ENCODE peak calls at places on chromosomes 6 and 20, in eight cellular contexts. One of them, this sample, is unnamed.

GRCh38 chr6:16333580-16333979 is 95.2 kb downstream of the GMPR start:
- DNase-seq in brain microvascular endothelial cell: no peak
- DNase-seq in AG09309: no peak
- DNase-seq in GM06990: no peak
- DNase-seq in AG10803: peak; percentile 84
- DNase-seq in body of pancreas: no peak
- DNase-seq in A673: no peak
- DNase-seq in uterus: no peak
- DNase-seq in this sample: peak; percentile 69

GRCh38 chr6:39344821-39345280 is 22.3 kb upstream of the KCNK16 start:
- DNase-seq in brain microvascular endothelial cell: peak; percentile 62
- DNase-seq in AG09309: no peak
- DNase-seq in GM06990: no peak
- DNase-seq in AG10803: no peak
- DNase-seq in body of pancreas: no peak
- DNase-seq in A673: no peak
- DNase-seq in uterus: no peak
- DNase-seq in this sample: peak; percentile 15

GRCh38 chr6:45872827-45873226 is 142.8 kb downstream of the CLIC5 start:
- DNase-seq in brain microvascular endothelial cell: no peak
- DNase-seq in AG09309: no peak
- DNase-seq in GM06990: no peak
- DNase-seq in AG10803: no peak
- DNase-seq in body of pancreas: no peak
- DNase-seq in A673: no peak
- DNase-seq in uterus: no peak
- DNase-seq in this sample: peak; percentile 3

GRCh38 chr20:34045294-34045693 is 51.6 kb downstream of the RALY start:
- DNase-seq in brain microvascular endothelial cell: no peak
- DNase-seq in AG09309: no peak
- DNase-seq in GM06990: no peak
- DNase-seq in AG10803: no peak
- DNase-seq in body of pancreas: peak; percentile 52
- DNase-seq in A673: no peak
- DNase-seq in uterus: peak; percentile 43
- DNase-seq in this sample: peak; percentile 81

GRCh38 chr20:62583424-62583920 is 58.8 kb upstream of the SLCO4A1 start:
- DNase-seq in brain microvascular endothelial cell: no peak
- DNase-seq in AG09309: no peak
- DNase-seq in GM06990: no peak
- DNase-seq in AG10803: peak; percentile 18
- DNase-seq in body of pancreas: no peak
- DNase-seq in A673: no peak
- DNase-seq in uterus: no peak
- DNase-seq in this sample: peak; percentile 19

GRCh38 chr6:131552572-131552971 is 20.5 kb upstream of the ARG1 start:
- DNase-seq in brain microvascular endothelial cell: no peak
- DNase-seq in AG09309: no peak
- DNase-seq in GM06990: no peak
- DNase-seq in AG10803: no peak
- DNase-seq in body of pancreas: no peak
- DNase-seq in A673: no peak
- DNase-seq in uterus: no peak
- DNase-seq in this sample: no peak

GRCh38 chr6:79635179-79635578 is 4.0 kb downstream of the SH3BGRL2 start:
- DNase-seq in brain microvascular endothelial cell: no peak
- DNase-seq in AG09309: no peak
- DNase-seq in GM06990: no peak
- DNase-seq in AG10803: no peak
- DNase-seq in body of pancreas: no peak
- DNase-seq in A673: peak; percentile 43
- DNase-seq in uterus: no peak
- DNase-seq in this sample: peak; percentile 57

GRCh38 chr20:9068896-9069663 is at the start of gene PLCB4:
- DNase-seq in brain microvascular endothelial cell: peak; percentile 10
- DNase-seq in AG09309: no peak
- DNase-seq in GM06990: no peak
- DNase-seq in AG10803: peak; percentile 76
- DNase-seq in body of pancreas: peak; percentile 27
- DNase-seq in A673: peak; percentile 56
- DNase-seq in uterus: peak; percentile 36
- DNase-seq in this sample: peak; percentile 20

GRCh38 chr20:40339661-40340449 is 349.2 kb downstream of the MAFB start:
- DNase-seq in brain microvascular endothelial cell: no peak
- DNase-seq in AG09309: no peak
- DNase-seq in GM06990: no peak
- DNase-seq in AG10803: no peak
- DNase-seq in body of pancreas: no peak
- DNase-seq in A673: no peak
- DNase-seq in uterus: no peak
- DNase-seq in this sample: no peak

GRCh38 chr20:8223096-8223870 is 91.2 kb downstream of the PLCB1 start:
- DNase-seq in brain microvascular endothelial cell: peak; percentile 56
- DNase-seq in AG09309: peak; percentile 28
- DNase-seq in GM06990: no peak
- DNase-seq in AG10803: peak; percentile 94
- DNase-seq in body of pancreas: no peak
- DNase-seq in A673: no peak
- DNase-seq in uterus: no peak
- DNase-seq in this sample: peak; percentile 87

GRCh38 chr6:168871535-168872106 is 382.0 kb downstream of the THBS2 start:
- DNase-seq in brain microvascular endothelial cell: no peak
- DNase-seq in AG09309: no peak
- DNase-seq in GM06990: no peak
- DNase-seq in AG10803: no peak
- DNase-seq in body of pancreas: peak; percentile 49
- DNase-seq in A673: no peak
- DNase-seq in uterus: no peak
- DNase-seq in this sample: no peak

GRCh38 chr6:14601490-14601889 is 483.9 kb downstream of the CD83 start:
- DNase-seq in brain microvascular endothelial cell: no peak
- DNase-seq in AG09309: no peak
- DNase-seq in GM06990: no peak
- DNase-seq in AG10803: no peak
- DNase-seq in body of pancreas: peak; percentile 76
- DNase-seq in A673: no peak
- DNase-seq in uterus: no peak
- DNase-seq in this sample: no peak

GRCh38 chr20:1982666-1983065 is 11.2 kb downstream of the PDYN start:
- DNase-seq in brain microvascular endothelial cell: no peak
- DNase-seq in AG09309: no peak
- DNase-seq in GM06990: no peak
- DNase-seq in AG10803: no peak
- DNase-seq in body of pancreas: no peak
- DNase-seq in A673: no peak
- DNase-seq in uterus: no peak
- DNase-seq in this sample: no peak

GRCh38 chr6:53793318-53793975 is 1.4 kb upstream of the LRRC1 start:
- DNase-seq in brain microvascular endothelial cell: peak; percentile 60
- DNase-seq in AG09309: no peak
- DNase-seq in GM06990: peak; percentile 37
- DNase-seq in AG10803: no peak
- DNase-seq in body of pancreas: peak; percentile 73
- DNase-seq in A673: peak; percentile 71
- DNase-seq in uterus: peak; percentile 47
- DNase-seq in this sample: peak; percentile 55

DNA sequence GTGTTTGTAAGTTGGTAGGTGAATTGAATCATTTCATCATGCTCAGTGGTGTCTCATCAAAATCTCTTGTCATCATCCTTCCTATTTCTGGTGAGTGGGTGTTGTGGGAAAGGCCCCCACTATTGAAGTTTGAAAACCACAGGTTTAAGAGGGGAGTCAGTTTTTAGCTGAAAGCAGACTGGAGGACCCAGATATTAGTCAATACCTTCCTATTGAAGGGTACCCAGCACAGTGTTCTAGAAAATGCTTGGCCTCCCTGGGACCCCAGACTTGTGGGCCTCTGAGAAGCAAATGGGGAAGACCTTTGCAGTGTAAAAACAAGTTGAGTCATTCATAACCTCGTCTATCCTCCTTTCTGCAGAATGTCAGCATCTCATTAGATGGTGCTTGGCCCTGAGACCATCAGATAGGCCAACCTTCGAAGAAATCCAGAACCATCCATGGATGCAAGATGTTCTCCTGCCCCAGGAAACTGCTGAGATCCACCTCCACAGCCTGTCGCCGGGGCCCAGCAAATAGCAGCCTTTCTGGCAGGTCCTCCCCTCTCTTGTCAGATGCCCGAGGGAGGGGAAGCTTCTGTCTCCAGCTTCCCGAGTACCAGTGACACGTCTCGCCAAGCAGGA is 3.7 kb downstream of the PIM1 start:
- DNase-seq in brain microvascular endothelial cell: no peak
- DNase-seq in AG09309: no peak
- DNase-seq in GM06990: no peak
- DNase-seq in AG10803: no peak
- DNase-seq in body of pancreas: no peak
- DNase-seq in A673: no peak
- DNase-seq in uterus: peak; percentile 46
- DNase-seq in this sample: no peak
- H3K4me3 ChIP-seq in brain microvascular endothelial cell: no peak overlapping the region
- H3K4me3 ChIP-seq in AG09309: no peak overlapping the region
- H3K4me3 ChIP-seq in GM06990: no peak overlapping the region
- H3K4me3 ChIP-seq in AG10803: no peak overlapping the region
- H3K4me3 ChIP-seq in body of pancreas: no peak overlapping the region
- H3K4me3 ChIP-seq in A673: no peak overlapping the region
- H3K4me3 ChIP-seq in uterus: no peak overlapping the region
- H3K4me3 ChIP-seq in this sample: no peak overlapping the region

GRCh38 chr6:24564081-24564480 is 69.3 kb downstream of the ALDH5A1 start:
- DNase-seq in brain microvascular endothelial cell: no peak
- DNase-seq in AG09309: no peak
- DNase-seq in GM06990: no peak
- DNase-seq in AG10803: no peak
- DNase-seq in body of pancreas: no peak
- DNase-seq in A673: no peak
- DNase-seq in uterus: no peak
- DNase-seq in this sample: no peak
- TF ChIP-seq CTCF in brain microvascular endothelial cell: no peak
- TF ChIP-seq CTCF in AG09309: no peak
- TF ChIP-seq CTCF in GM06990: no peak
- TF ChIP-seq CTCF in AG10803: no peak
- TF ChIP-seq CTCF in body of pancreas: no peak
- TF ChIP-seq CTCF in A673: no peak
- TF ChIP-seq CTCF in uterus: no peak
- TF ChIP-seq CTCF in this sample: no peak

GRCh38 chr20:14566505-14566904 is 229.1 kb upstream of the FLRT3 start:
- DNase-seq in brain microvascular endothelial cell: no peak
- DNase-seq in AG09309: no peak
- DNase-seq in GM06990: no peak
- DNase-seq in AG10803: peak; percentile 91
- DNase-seq in body of pancreas: no peak
- DNase-seq in A673: no peak
- DNase-seq in uterus: no peak
- DNase-seq in this sample: peak; percentile 26

GRCh38 chr20:14568225-14568624 is 230.8 kb upstream of the FLRT3 start:
- DNase-seq in brain microvascular endothelial cell: no peak
- DNase-seq in AG09309: no peak
- DNase-seq in GM06990: no peak
- DNase-seq in AG10803: peak; percentile 60
- DNase-seq in body of pancreas: no peak
- DNase-seq in A673: no peak
- DNase-seq in uterus: no peak
- DNase-seq in this sample: no peak

GRCh38 chr20:14573676-14574075 is 236.3 kb upstream of the FLRT3 start:
- DNase-seq in brain microvascular endothelial cell: no peak
- DNase-seq in AG09309: no peak
- DNase-seq in GM06990: no peak
- DNase-seq in AG10803: no peak
- DNase-seq in body of pancreas: no peak
- DNase-seq in A673: no peak
- DNase-seq in uterus: no peak
- DNase-seq in this sample: no peak

GRCh38 chr20:14569631-14570030 is 232.2 kb upstream of the FLRT3 start:
- DNase-seq in brain microvascular endothelial cell: no peak
- DNase-seq in AG09309: no peak
- DNase-seq in GM06990: no peak
- DNase-seq in AG10803: no peak
- DNase-seq in body of pancreas: no peak
- DNase-seq in A673: no peak
- DNase-seq in uterus: no peak
- DNase-seq in this sample: no peak

GRCh38 chr20:14568701-14569100 is 231.3 kb upstream of the FLRT3 start:
- DNase-seq in brain microvascular endothelial cell: no peak
- DNase-seq in AG09309: no peak
- DNase-seq in GM06990: no peak
- DNase-seq in AG10803: no peak
- DNase-seq in body of pancreas: no peak
- DNase-seq in A673: no peak
- DNase-seq in uterus: no peak
- DNase-seq in this sample: no peak
- H3K4me3 ChIP-seq in brain microvascular endothelial cell: no peak overlapping the region
- H3K4me3 ChIP-seq in AG09309: no peak overlapping the region
- H3K4me3 ChIP-seq in GM06990: no peak overlapping the region
- H3K4me3 ChIP-seq in AG10803: no peak overlapping the region
- H3K4me3 ChIP-seq in body of pancreas: no peak overlapping the region
- H3K4me3 ChIP-seq in A673: no peak overlapping the region
- H3K4me3 ChIP-seq in uterus: no peak overlapping the region
- H3K4me3 ChIP-seq in this sample: no peak overlapping the region

GRCh38 chr6:66926060-66926459 is 1219.0 kb upstream of the EYS start:
- DNase-seq in brain microvascular endothelial cell: peak; percentile 4
- DNase-seq in AG09309: no peak
- DNase-seq in GM06990: no peak
- DNase-seq in AG10803: no peak
- DNase-seq in body of pancreas: no peak
- DNase-seq in A673: peak; percentile 45
- DNase-seq in uterus: no peak
- DNase-seq in this sample: peak; percentile 60
- TF ChIP-seq CTCF in brain microvascular endothelial cell: no peak
- TF ChIP-seq CTCF in AG09309: no peak
- TF ChIP-seq CTCF in GM06990: no peak
- TF ChIP-seq CTCF in AG10803: no peak
- TF ChIP-seq CTCF in body of pancreas: no peak
- TF ChIP-seq CTCF in A673: no peak
- TF ChIP-seq CTCF in uterus: peak; percentile 8
- TF ChIP-seq CTCF in this sample: peak; percentile 13

This sample was measured in cardiac fibroblast.